ENCODE peak calls at places on chromosomes 11 and 22, in ten cellular contexts. C is uterus, R is left ventricle myocardium inferior, U is OCI-LY7, N is AG10803, T is PC-3, K is neural crest cell, G is psoas muscle, F is choroid plexus epithelial cell, A is lower lobe of right lung. H is an unnamed sample.

GRCh38 chr22:32810241-32811133 is 9.0 kb downstream of the TIMP3 start:
- DNase-seq in C (no peak), R (no peak), U (no peak), N (no peak), T (peak; percentile 1), K (no peak), G (no peak), F (peak; percentile 68), A (no peak), H (no peak)

GRCh38 chr11:44568358-44568705 is 2.9 kb downstream of the CD82 start:
- DNase-seq in C (no peak), R (no peak), U (no peak), N (no peak), T (no peak), K (no peak), G (no peak), F (no peak), A (no peak), H (no peak)

GRCh38 chr22:41876275-41876674 is 38.6 kb downstream of the SHISA8 start:
- DNase-seq in C (no peak), R (no peak), U (no peak), N (peak; percentile 43), T (no peak), K (no peak), G (no peak), F (no peak), A (no peak), H (no peak)

GRCh38 chr22:50416996-50417395 is 57.8 kb downstream of the SBF1 start:
- DNase-seq in C (no peak), R (no peak), U (no peak), N (no peak), T (no peak), K (no peak), G (no peak), F (no peak), A (no peak), H (no peak)

GRCh38 chr22:44455151-44455962 is 42.7 kb downstream of the RTL6 start:
- DNase-seq in C (no peak), R (no peak), U (peak; percentile 92), N (no peak), T (peak; percentile 42), K (no peak), G (no peak), F (no peak), A (no peak), H (no peak)

GRCh38 chr11:45142241-45142885 is 4.1 kb upstream of the PRDM11 start:
- DNase-seq in C (no peak), R (no peak), U (no peak), N (peak; percentile 40), T (no peak), K (no peak), G (no peak), F (peak; percentile 34), A (no peak), H (no peak)

GRCh38 chr11:77547863-77548551 is 41.7 kb upstream of the AQP11 start:
- DNase-seq in C (peak; percentile 41), R (no peak), U (peak; percentile 61), N (peak; percentile 72), T (peak; percentile 81), K (peak; percentile 14), G (no peak), F (peak; percentile 87), A (no peak), H (peak; percentile 59)

GRCh38 chr11:103650330-103650729 is 386.1 kb upstream of the DDI1 start:
- DNase-seq in C (no peak), R (no peak), U (no peak), N (no peak), T (no peak), K (no peak), G (no peak), F (no peak), A (no peak), H (no peak)

GRCh38 chr11:73376803-73377629 is 817 bp downstream of the RELT start:
- DNase-seq in C (peak; percentile 62), R (peak; percentile 45), U (peak; percentile 66), N (peak; percentile 89), T (peak; percentile 69), K (peak; percentile 48), G (peak; percentile 71), F (peak; percentile 83), A (peak; percentile 71), H (peak; percentile 51)

GRCh38 chr11:14565845-14566244 is 45.7 kb upstream of the PSMA1 start:
- DNase-seq in C (no peak), R (no peak), U (no peak), N (no peak), T (no peak), K (no peak), G (no peak), F (no peak), A (no peak), H (no peak)

GRCh38 chr11:13114566-13115465 is 105.7 kb downstream of the RASSF10 start:
- DNase-seq in C (no peak), R (no peak), U (no peak), N (no peak), T (peak; percentile 25), K (peak; percentile 41), G (no peak), F (no peak), A (peak; percentile 48), H (no peak)
- TF ChIP-seq CTCF in C (no peak), R (peak; percentile 18), U (peak; percentile 28), N (no peak), T (peak; percentile 48), K (no peak), G (no peak), F (no peak), A (no peak), H (no peak)

GRCh38 chr11:125724125-125724524 is 22.0 kb upstream of the PATE1 start:
- DNase-seq in C (no peak), R (no peak), U (peak; percentile 10), N (peak; percentile 24), T (peak; percentile 51), K (no peak), G (no peak), F (peak; percentile 38), A (no peak), H (no peak)
- TF ChIP-seq CTCF in C (no peak), R (no peak), U (peak; percentile 48), N (peak; percentile 47), T (peak; percentile 58), K (peak; percentile 29), G (no peak), F (peak; percentile 35), A (no peak), H (no peak)

GRCh38 chr11:131483453-131483852 is 113.0 kb downstream of the NTM start:
- DNase-seq in C (no peak), R (no peak), U (no peak), N (no peak), T (no peak), K (no peak), G (no peak), F (no peak), A (no peak), H (no peak)

GRCh38 chr11:131488208-131488607 is 117.8 kb downstream of the NTM start:
- DNase-seq in C (no peak), R (no peak), U (no peak), N (no peak), T (no peak), K (no peak), G (no peak), F (no peak), A (no peak), H (no peak)

GRCh38 chr11:131483877-131484276 is 113.5 kb downstream of the NTM start:
- DNase-seq in C (no peak), R (no peak), U (no peak), N (no peak), T (no peak), K (no peak), G (no peak), F (no peak), A (no peak), H (no peak)

GRCh38 chr11:131486100-131486499 is 115.7 kb downstream of the NTM start:
- DNase-seq in C (no peak), R (no peak), U (no peak), N (peak; percentile 34), T (no peak), K (no peak), G (no peak), F (no peak), A (no peak), H (no peak)

DNA sequence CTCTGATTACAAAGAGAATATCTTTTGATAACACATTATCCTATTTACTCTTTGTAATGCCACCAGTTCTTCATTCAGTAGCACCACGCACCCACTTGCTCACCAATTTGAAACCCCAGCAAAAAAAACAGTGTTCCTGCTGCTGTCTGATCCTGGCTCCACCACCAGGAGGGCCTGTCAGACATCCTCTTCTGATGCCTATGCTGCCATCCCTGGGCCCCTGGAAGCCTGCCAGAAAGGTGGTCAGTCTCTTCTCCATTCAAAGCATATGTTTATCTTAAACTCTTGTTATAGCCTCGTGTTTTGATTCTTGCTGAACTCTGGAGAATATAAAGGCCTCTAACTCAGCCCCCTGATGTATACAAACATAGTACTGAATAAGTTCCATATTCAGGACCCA is 116.5 kb downstream of the NTM start:
- DNase-seq in C (no peak), R (no peak), U (no peak), N (no peak), T (no peak), K (no peak), G (no peak), F (no peak), A (no peak), H (no peak)
- TF ChIP-seq CTCF in C (no peak), R (no peak), U (no peak), N (no peak), T (no peak), K (no peak), G (no peak), F (no peak), A (no peak), H (no peak)

GRCh38 chr11:104843150-104843837 is 55.0 kb downstream of the CASP12 start:
- DNase-seq in C (no peak), R (no peak), U (no peak), N (no peak), T (no peak), K (no peak), G (no peak), F (no peak), A (no peak), H (no peak)

GRCh38 chr11:104837969-104838639 is 60.2 kb downstream of the CASP12 start:
- DNase-seq in C (no peak), R (no peak), U (no peak), N (no peak), T (no peak), K (no peak), G (no peak), F (no peak), A (no peak), H (no peak)

GRCh38 chr11:104846216-104846615 is 52.0 kb downstream of the CASP12 start:
- DNase-seq in C (no peak), R (no peak), U (no peak), N (no peak), T (no peak), K (no peak), G (no peak), F (no peak), A (no peak), H (no peak)

GRCh38 chr11:104841185-104841584 is 57.1 kb downstream of the CASP12 start:
- DNase-seq in C (no peak), R (no peak), U (no peak), N (no peak), T (no peak), K (no peak), G (no peak), F (no peak), A (no peak), H (no peak)

DNA sequence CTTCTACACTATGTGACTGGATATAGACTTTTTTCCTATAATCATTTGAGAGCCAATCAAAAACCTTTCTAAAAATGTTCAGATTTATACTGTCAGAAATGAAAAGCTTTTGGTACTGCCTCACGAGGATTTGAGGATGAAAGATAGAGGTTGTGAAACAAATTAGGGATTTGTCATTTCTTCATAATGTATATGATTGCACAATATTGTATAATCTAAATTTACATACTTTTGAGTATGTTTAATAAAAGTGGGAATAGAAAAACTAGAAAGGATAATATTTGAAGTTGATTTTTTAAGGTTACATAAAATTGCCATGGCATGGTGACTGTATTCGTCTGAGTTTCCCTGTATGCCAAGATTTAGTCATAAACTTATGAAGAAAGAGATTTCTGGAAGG is 56.3 kb downstream of the CASP12 start:
- DNase-seq in C (no peak), R (no peak), U (no peak), N (no peak), T (no peak), K (no peak), G (no peak), F (no peak), A (no peak), H (no peak)
- TF ChIP-seq CTCF in C (no peak), R (no peak), U (no peak), N (no peak), T (no peak), K (no peak), G (no peak), F (no peak), A (no peak), H (no peak)

H was measured in adrenal gland.